ENCODE peak calls at places on chromosome X, in eight cellular contexts. Z is ovary, J is WERI-Rb-1, F is glutamatergic neuron, O is PC-3, A is AG09309, M is Calu3, G is fibroblast of lung. D is an unnamed sample.

GRCh38 chrX:41236629-41237028 is 97.3 kb upstream of the DDX3X start:
- DNase-seq in Z (no peak), J (no peak), F (no peak), O (no peak), A (no peak), M (no peak), G (no peak), D (no peak)

GRCh38 chrX:103254171-103254824 is 657 bp downstream of the TCEAL8 start:
- DNase-seq in Z (peak; percentile 68), J (peak; percentile 73), F (peak; percentile 59), O (peak; percentile 40), A (no peak), M (no peak), G (peak; percentile 43), D (peak; percentile 40)

GRCh38 chrX:11319689-11320302 is 26.6 kb downstream of the AMELX start:
- DNase-seq in Z (no peak), J (no peak), F (no peak), O (no peak), A (no peak), M (no peak), G (no peak), D (no peak)

GRCh38 chrX:46918434-46918833 is 6.2 kb downstream of the JADE3 start:
- DNase-seq in Z (no peak), J (no peak), F (no peak), O (peak; percentile 21), A (no peak), M (no peak), G (no peak), D (no peak)

GRCh38 chrX:264634-265455 is 16.3 kb upstream of the PLCXD1 start:
- DNase-seq in Z (no peak), J (peak; percentile 3), F (no peak), O (no peak), A (no peak), M (no peak), G (no peak), D (no peak)

GRCh38 chrX:132692066-132692465 is 203.2 kb upstream of the MBNL3 start:
- DNase-seq in Z (no peak), J (no peak), F (no peak), O (no peak), A (no peak), M (no peak), G (no peak), D (no peak)

GRCh38 chrX:47012131-47012530 is 66.1 kb upstream of the RGN start:
- DNase-seq in Z (no peak), J (no peak), F (no peak), O (no peak), A (no peak), M (no peak), G (no peak), D (no peak)

GRCh38 chrX:46912098-46912672 is at the start of gene JADE3:
- DNase-seq in Z (peak; percentile 71), J (peak; percentile 73), F (peak; percentile 74), O (peak; percentile 76), A (no peak), M (peak; percentile 81), G (peak; percentile 75), D (peak; percentile 79)

GRCh38 chrX:64204701-64205440 is 637 bp downstream of the AMER1 start:
- DNase-seq in Z (peak; percentile 66), J (peak; percentile 40), F (peak; percentile 61), O (peak; percentile 25), A (no peak), M (peak; percentile 22), G (peak; percentile 34), D (no peak)

GRCh38 chrX:41382699-41383645 is 49.0 kb downstream of the DDX3X start:
- DNase-seq in Z (no peak), J (no peak), F (no peak), O (peak; percentile 32), A (no peak), M (peak; percentile 9), G (peak; percentile 33), D (peak; percentile 25)

GRCh38 chrX:22159071-22159470 is 113.6 kb upstream of the CBLL2 start:
- DNase-seq in Z (no peak), J (no peak), F (no peak), O (peak; percentile 57), A (no peak), M (no peak), G (peak; percentile 53), D (no peak)

GRCh38 chrX:134525086-134525792 is 65.3 kb downstream of the HPRT1 start:
- DNase-seq in Z (no peak), J (no peak), F (no peak), O (peak; percentile 10), A (no peak), M (no peak), G (peak; percentile 40), D (no peak)

GRCh38 chrX:110987292-110987691 is 108.7 kb upstream of the PAK3 start:
- DNase-seq in Z (no peak), J (no peak), F (peak; percentile 19), O (peak; percentile 16), A (no peak), M (no peak), G (no peak), D (no peak)

GRCh38 chrX:145687707-145688106 is 129.9 kb upstream of the SLITRK2 start:
- DNase-seq in Z (no peak), J (no peak), F (no peak), O (no peak), A (no peak), M (no peak), G (no peak), D (no peak)

GRCh38 chrX:76893930-76894329 is 466.4 kb downstream of the MAGEE1 start:
- DNase-seq in Z (no peak), J (no peak), F (no peak), O (peak; percentile 12), A (no peak), M (no peak), G (no peak), D (no peak)

GRCh38 chrX:81120936-81121351 is 80.8 kb downstream of the HMGN5 start:
- DNase-seq in Z (peak; percentile 23), J (peak; percentile 55), F (peak; percentile 40), O (peak; percentile 62), A (no peak), M (peak; percentile 52), G (peak; percentile 49), D (peak; percentile 51)

GRCh38 chrX:129316461-129316860 is 206.8 kb downstream of the SMARCA1 start:
- DNase-seq in Z (no peak), J (no peak), F (no peak), O (no peak), A (no peak), M (no peak), G (no peak), D (no peak)

GRCh38 chrX:19709812-19710518 is 177.4 kb downstream of the SH3KBP1 start:
- DNase-seq in Z (no peak), J (no peak), F (no peak), O (peak; percentile 87), A (peak; percentile 78), M (no peak), G (peak; percentile 82), D (no peak)

GRCh38 chrX:56564921-56565861 is 1.8 kb downstream of the UBQLN2 start:
- DNase-seq in Z (peak; percentile 19), J (no peak), F (peak; percentile 17), O (no peak), A (no peak), M (no peak), G (peak; percentile 6), D (no peak)

GRCh38 chrX:65644621-65645287 is 22.7 kb upstream of the MSN start:
- DNase-seq in Z (peak; percentile 85), J (no peak), F (no peak), O (peak; percentile 91), A (peak; percentile 46), M (peak; percentile 60), G (peak; percentile 87), D (peak; percentile 76)

GRCh38 chrX:137118536-137118935 is 84.7 kb upstream of the GPR101 start:
- DNase-seq in Z (no peak), J (no peak), F (no peak), O (peak; percentile 84), A (no peak), M (no peak), G (no peak), D (no peak)

GRCh38 chrX:153685751-153686676 is 1.7 kb upstream of the SLC6A8 start:
- DNase-seq in Z (peak; percentile 16), J (peak; percentile 75), F (no peak), O (no peak), A (no peak), M (no peak), G (no peak), D (peak; percentile 9)

GRCh38 chrX:153688071-153688470 is 345 bp downstream of the SLC6A8 start:
- DNase-seq in Z (no peak), J (no peak), F (no peak), O (no peak), A (no peak), M (no peak), G (no peak), D (no peak)

GRCh38 chrX:153688900-153689590 is 1.3 kb downstream of the SLC6A8 start:
- DNase-seq in Z (no peak), J (no peak), F (peak; percentile 36), O (peak; percentile 46), A (no peak), M (no peak), G (peak; percentile 23), D (no peak)

GRCh38 chrX:153688534-153688899 is 791 bp downstream of the SLC6A8 start:
- DNase-seq in Z (no peak), J (no peak), F (no peak), O (no peak), A (no peak), M (no peak), G (no peak), D (no peak)

GRCh38 chrX:153687121-153688039 is at the start of gene SLC6A8:
- DNase-seq in Z (peak; percentile 73), J (peak; percentile 91), F (peak; percentile 77), O (peak; percentile 61), A (no peak), M (peak; percentile 69), G (peak; percentile 53), D (peak; percentile 71)
- TF ChIP-seq CTCF in Z (no peak), J (peak; percentile 70), F (peak; percentile 31), O (peak; percentile 41), A (no peak), M (no peak), G (peak; percentile 11), D (peak; percentile 20)

GRCh38 chrX:16528620-16529019 is 121.3 kb upstream of the S100G start:
- DNase-seq in Z (no peak), J (no peak), F (no peak), O (no peak), A (no peak), M (no peak), G (no peak), D (no peak)
- TF ChIP-seq CTCF in Z (no peak), J (no peak), F (no peak), O (no peak), A (no peak), M (no peak), G (no peak), D (no peak)

DNA sequence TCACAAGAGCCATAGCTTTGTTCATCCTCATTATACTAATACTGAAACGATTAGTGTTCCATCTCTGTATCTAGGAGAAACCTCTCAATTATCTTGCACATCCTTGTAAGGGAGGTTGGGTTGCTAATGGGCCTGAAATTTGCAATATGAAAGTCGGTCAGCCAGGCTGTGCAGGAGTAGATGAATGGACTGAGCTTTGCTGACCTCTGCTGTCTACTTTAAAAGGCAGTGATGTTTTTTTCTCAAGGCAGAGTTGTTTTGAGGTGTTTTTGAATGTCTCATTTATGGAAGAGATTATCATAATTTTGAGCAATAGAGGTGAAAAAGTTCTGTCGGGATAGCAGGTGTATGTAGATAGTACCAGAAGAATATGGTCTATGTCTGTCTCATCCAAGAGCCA is 47.9 kb upstream of the LINC00632 start:
- DNase-seq in Z (no peak), J (no peak), F (no peak), O (peak; percentile 1), A (no peak), M (no peak), G (no peak), D (no peak)
- TF ChIP-seq CTCF in Z (no peak), J (no peak), F (no peak), O (peak; percentile 38), A (no peak), M (no peak), G (peak; percentile 20), D (no peak)

GRCh38 chrX:108036298-108036973 is 8.4 kb upstream of the VSIG1 start:
- DNase-seq in Z (no peak), J (no peak), F (no peak), O (peak; percentile 95), A (no peak), M (peak; percentile 44), G (peak; percentile 84), D (no peak)
- TF ChIP-seq CTCF in Z (no peak), J (no peak), F (no peak), O (no peak), A (no peak), M (no peak), G (no peak), D (no peak)